ENCODE peak calls at places on chromosomes 12 and 14, in ten cellular contexts. One of them, this sample, is unnamed.

GRCh38 chr14:81435048-81435577 is 35.0 kb upstream of the STON2 start:
- DNase-seq in activated gamma-delta T cell treated with anti-CD3 and anti-CD28 coated beads, Interleukin-2, amount 50 U/mL, for 16 hours: no peak
- DNase-seq in aorta: no peak
- DNase-seq in Peyer's patch: no peak
- DNase-seq in stimulated activated CD8-positive, alpha-beta memory T cell treated with anti-CD3 and anti-CD28 coated beads, Interleukin-12 subunit alpha, Interleukin-12 subunit beta, amount 100 ng/mL, for 1 hour: no peak
- DNase-seq in H7: peak
- DNase-seq in mucosa of descending colon: no peak
- DNase-seq in neural crest cell: no peak
- DNase-seq in BE2C: no peak
- DNase-seq in T-cell: no peak
- DNase-seq in this sample: no peak

GRCh38 chr12:96520767-96521166 is 31.4 kb downstream of the CFAP54 start:
- DNase-seq in aorta: no peak
- DNase-seq in Peyer's patch: no peak
- DNase-seq in mucosa of descending colon: no peak
- DNase-seq in stimulated activated CD8-positive, alpha-beta memory T cell treated with anti-CD3 and anti-CD28 coated beads, Interleukin-12 subunit alpha, Interleukin-12 subunit beta, amount 100 ng/mL, for 1 hour: no peak
- DNase-seq in activated gamma-delta T cell treated with anti-CD3 and anti-CD28 coated beads, Interleukin-2, amount 50 U/mL, for 16 hours: no peak
- DNase-seq in H7: no peak
- DNase-seq in T-cell: no peak
- DNase-seq in neural crest cell: no peak
- DNase-seq in BE2C: no peak
- DNase-seq in this sample: no peak

GRCh38 chr12:12722351-12723146 is 5.4 kb downstream of the CDKN1B start:
- DNase-seq in T-cell: no peak
- DNase-seq in mucosa of descending colon: no peak
- DNase-seq in aorta: no peak
- DNase-seq in Peyer's patch: no peak
- DNase-seq in neural crest cell: no peak
- DNase-seq in stimulated activated CD8-positive, alpha-beta memory T cell treated with anti-CD3 and anti-CD28 coated beads, Interleukin-12 subunit alpha, Interleukin-12 subunit beta, amount 100 ng/mL, for 1 hour: no peak
- DNase-seq in BE2C: no peak
- DNase-seq in activated gamma-delta T cell treated with anti-CD3 and anti-CD28 coated beads, Interleukin-2, amount 50 U/mL, for 16 hours: no peak
- DNase-seq in H7: no peak
- DNase-seq in this sample: no peak

GRCh38 chr14:100153560-100153959 is 5.9 kb downstream of the DEGS2 start:
- DNase-seq in activated gamma-delta T cell treated with anti-CD3 and anti-CD28 coated beads, Interleukin-2, amount 50 U/mL, for 16 hours: no peak
- DNase-seq in neural crest cell: no peak
- DNase-seq in H7: no peak
- DNase-seq in Peyer's patch: no peak
- DNase-seq in aorta: no peak
- DNase-seq in stimulated activated CD8-positive, alpha-beta memory T cell treated with anti-CD3 and anti-CD28 coated beads, Interleukin-12 subunit alpha, Interleukin-12 subunit beta, amount 100 ng/mL, for 1 hour: no peak
- DNase-seq in T-cell: no peak
- DNase-seq in BE2C: no peak
- DNase-seq in mucosa of descending colon: no peak
- DNase-seq in this sample: no peak

GRCh38 chr14:76919811-76920571 is 93.8 kb downstream of the LRRC74A start:
- DNase-seq in activated gamma-delta T cell treated with anti-CD3 and anti-CD28 coated beads, Interleukin-2, amount 50 U/mL, for 16 hours: no peak
- DNase-seq in T-cell: no peak
- DNase-seq in H7: peak
- DNase-seq in stimulated activated CD8-positive, alpha-beta memory T cell treated with anti-CD3 and anti-CD28 coated beads, Interleukin-12 subunit alpha, Interleukin-12 subunit beta, amount 100 ng/mL, for 1 hour: no peak
- DNase-seq in aorta: no peak
- DNase-seq in neural crest cell: no peak
- DNase-seq in BE2C: peak
- DNase-seq in Peyer's patch: no peak
- DNase-seq in mucosa of descending colon: peak
- DNase-seq in this sample: no peak

GRCh38 chr12:30548203-30548602 is 147.5 kb downstream of the IPO8 start:
- DNase-seq in T-cell: no peak
- DNase-seq in BE2C: no peak
- DNase-seq in Peyer's patch: no peak
- DNase-seq in aorta: no peak
- DNase-seq in activated gamma-delta T cell treated with anti-CD3 and anti-CD28 coated beads, Interleukin-2, amount 50 U/mL, for 16 hours: no peak
- DNase-seq in mucosa of descending colon: no peak
- DNase-seq in H7: no peak
- DNase-seq in neural crest cell: no peak
- DNase-seq in stimulated activated CD8-positive, alpha-beta memory T cell treated with anti-CD3 and anti-CD28 coated beads, Interleukin-12 subunit alpha, Interleukin-12 subunit beta, amount 100 ng/mL, for 1 hour: no peak
- DNase-seq in this sample: no peak

GRCh38 chr14:73397810-73398209 is 60.5 kb downstream of the NUMB start:
- DNase-seq in stimulated activated CD8-positive, alpha-beta memory T cell treated with anti-CD3 and anti-CD28 coated beads, Interleukin-12 subunit alpha, Interleukin-12 subunit beta, amount 100 ng/mL, for 1 hour: no peak
- DNase-seq in activated gamma-delta T cell treated with anti-CD3 and anti-CD28 coated beads, Interleukin-2, amount 50 U/mL, for 16 hours: no peak
- DNase-seq in Peyer's patch: no peak
- DNase-seq in H7: no peak
- DNase-seq in mucosa of descending colon: no peak
- DNase-seq in BE2C: no peak
- DNase-seq in aorta: no peak
- DNase-seq in T-cell: no peak
- DNase-seq in neural crest cell: no peak
- DNase-seq in this sample: no peak

GRCh38 chr14:61476737-61477410 is 155.5 kb downstream of the PRKCH start:
- DNase-seq in neural crest cell: no peak
- DNase-seq in stimulated activated CD8-positive, alpha-beta memory T cell treated with anti-CD3 and anti-CD28 coated beads, Interleukin-12 subunit alpha, Interleukin-12 subunit beta, amount 100 ng/mL, for 1 hour: peak
- DNase-seq in activated gamma-delta T cell treated with anti-CD3 and anti-CD28 coated beads, Interleukin-2, amount 50 U/mL, for 16 hours: peak
- DNase-seq in H7: no peak
- DNase-seq in Peyer's patch: peak
- DNase-seq in aorta: no peak
- DNase-seq in T-cell: peak
- DNase-seq in BE2C: peak
- DNase-seq in mucosa of descending colon: no peak
- DNase-seq in this sample: no peak

GRCh38 chr12:10952645-10953044 is 13.6 kb upstream of the TAS2R14 start:
- DNase-seq in T-cell: no peak
- DNase-seq in stimulated activated CD8-positive, alpha-beta memory T cell treated with anti-CD3 and anti-CD28 coated beads, Interleukin-12 subunit alpha, Interleukin-12 subunit beta, amount 100 ng/mL, for 1 hour: no peak
- DNase-seq in BE2C: no peak
- DNase-seq in mucosa of descending colon: no peak
- DNase-seq in neural crest cell: no peak
- DNase-seq in activated gamma-delta T cell treated with anti-CD3 and anti-CD28 coated beads, Interleukin-2, amount 50 U/mL, for 16 hours: no peak
- DNase-seq in Peyer's patch: no peak
- DNase-seq in aorta: no peak
- DNase-seq in H7: no peak
- DNase-seq in this sample: no peak

GRCh38 chr12:67910360-67911292 is 78.6 kb upstream of the IFNG-AS1 start:
- DNase-seq in H7: no peak
- DNase-seq in neural crest cell: no peak
- DNase-seq in Peyer's patch: no peak
- DNase-seq in BE2C: no peak
- DNase-seq in stimulated activated CD8-positive, alpha-beta memory T cell treated with anti-CD3 and anti-CD28 coated beads, Interleukin-12 subunit alpha, Interleukin-12 subunit beta, amount 100 ng/mL, for 1 hour: no peak
- DNase-seq in activated gamma-delta T cell treated with anti-CD3 and anti-CD28 coated beads, Interleukin-2, amount 50 U/mL, for 16 hours: no peak
- DNase-seq in mucosa of descending colon: no peak
- DNase-seq in T-cell: no peak
- DNase-seq in aorta: no peak
- DNase-seq in this sample: no peak

GRCh38 chr14:75042040-75042439 is 9.2 kb downstream of the MLH3 start:
- DNase-seq in aorta: no peak
- DNase-seq in mucosa of descending colon: no peak
- DNase-seq in stimulated activated CD8-positive, alpha-beta memory T cell treated with anti-CD3 and anti-CD28 coated beads, Interleukin-12 subunit alpha, Interleukin-12 subunit beta, amount 100 ng/mL, for 1 hour: no peak
- DNase-seq in activated gamma-delta T cell treated with anti-CD3 and anti-CD28 coated beads, Interleukin-2, amount 50 U/mL, for 16 hours: no peak
- DNase-seq in Peyer's patch: no peak
- DNase-seq in H7: no peak
- DNase-seq in neural crest cell: no peak
- DNase-seq in BE2C: peak
- DNase-seq in T-cell: no peak
- DNase-seq in this sample: no peak

GRCh38 chr12:27635349-27635972 is 60.8 kb upstream of the REP15 start:
- DNase-seq in Peyer's patch: no peak
- DNase-seq in H7: no peak
- DNase-seq in BE2C: no peak
- DNase-seq in T-cell: no peak
- DNase-seq in neural crest cell: no peak
- DNase-seq in mucosa of descending colon: no peak
- DNase-seq in stimulated activated CD8-positive, alpha-beta memory T cell treated with anti-CD3 and anti-CD28 coated beads, Interleukin-12 subunit alpha, Interleukin-12 subunit beta, amount 100 ng/mL, for 1 hour: no peak
- DNase-seq in activated gamma-delta T cell treated with anti-CD3 and anti-CD28 coated beads, Interleukin-2, amount 50 U/mL, for 16 hours: no peak
- DNase-seq in aorta: no peak
- DNase-seq in this sample: no peak

GRCh38 chr14:96054661-96055060 is 15.5 kb downstream of the C14orf132 start:
- DNase-seq in T-cell: no peak
- DNase-seq in aorta: no peak
- DNase-seq in H7: no peak
- DNase-seq in stimulated activated CD8-positive, alpha-beta memory T cell treated with anti-CD3 and anti-CD28 coated beads, Interleukin-12 subunit alpha, Interleukin-12 subunit beta, amount 100 ng/mL, for 1 hour: no peak
- DNase-seq in activated gamma-delta T cell treated with anti-CD3 and anti-CD28 coated beads, Interleukin-2, amount 50 U/mL, for 16 hours: no peak
- DNase-seq in BE2C: no peak
- DNase-seq in Peyer's patch: no peak
- DNase-seq in neural crest cell: no peak
- DNase-seq in mucosa of descending colon: no peak
- DNase-seq in this sample: no peak

GRCh38 chr14:46550836-46551235 is 100.7 kb downstream of the RPL10L start:
- DNase-seq in H7: no peak
- DNase-seq in aorta: no peak
- DNase-seq in neural crest cell: no peak
- DNase-seq in Peyer's patch: no peak
- DNase-seq in mucosa of descending colon: peak
- DNase-seq in BE2C: no peak
- DNase-seq in activated gamma-delta T cell treated with anti-CD3 and anti-CD28 coated beads, Interleukin-2, amount 50 U/mL, for 16 hours: no peak
- DNase-seq in stimulated activated CD8-positive, alpha-beta memory T cell treated with anti-CD3 and anti-CD28 coated beads, Interleukin-12 subunit alpha, Interleukin-12 subunit beta, amount 100 ng/mL, for 1 hour: no peak
- DNase-seq in T-cell: no peak
- DNase-seq in this sample: no peak

GRCh38 chr14:52011557-52011956 is 22.2 kb downstream of the RTRAF start:
- DNase-seq in H7: no peak
- DNase-seq in mucosa of descending colon: no peak
- DNase-seq in activated gamma-delta T cell treated with anti-CD3 and anti-CD28 coated beads, Interleukin-2, amount 50 U/mL, for 16 hours: no peak
- DNase-seq in Peyer's patch: no peak
- DNase-seq in BE2C: no peak
- DNase-seq in aorta: no peak
- DNase-seq in stimulated activated CD8-positive, alpha-beta memory T cell treated with anti-CD3 and anti-CD28 coated beads, Interleukin-12 subunit alpha, Interleukin-12 subunit beta, amount 100 ng/mL, for 1 hour: no peak
- DNase-seq in T-cell: no peak
- DNase-seq in neural crest cell: no peak
- DNase-seq in this sample: no peak

This sample was measured in WTC11.